ENCODE peak calls at places on chromosomes 6 and 20, in seven cellular contexts. D, J, B, O, U, Q and S are unnamed samples.
A peak's percentile ranks its signal among the peaks of the same experiment; 100 is the strongest.

GRCh38 chr20:58868795-58869194 is 16.3 kb downstream of the GNAS start:
- DNase-seq in U (no peak), D (no peak), Q (peak; percentile 57), J (no peak), O (no peak), B (no peak), S (no peak)

GRCh38 chr6:167930300-167930699 is 67.2 kb upstream of the KIF25 start:
- DNase-seq in Q (no peak), U (no peak), B (no peak), J (no peak), O (no peak), D (no peak), S (no peak)

GRCh38 chr6:83114164-83114563 is 46.7 kb downstream of the DOP1A start:
- DNase-seq in B (no peak), O (no peak), D (no peak), Q (no peak), U (no peak), J (no peak), S (no peak)

GRCh38 chr6:107192739-107193296 is 77.5 kb upstream of the BEND3 start:
- DNase-seq in B (no peak), D (no peak), O (no peak), U (no peak), J (no peak), Q (no peak), S (no peak)

GRCh38 chr20:24896984-24897383 is 52.1 kb upstream of the CST7 start:
- DNase-seq in U (no peak), B (no peak), D (no peak), Q (no peak), J (no peak), O (no peak), S (no peak)

GRCh38 chr6:30493643-30494250 is 4.4 kb downstream of the HLA-E start:
- DNase-seq in O (peak; percentile 83), J (peak; percentile 58), Q (peak; percentile 83), B (peak; percentile 82), U (no peak), D (no peak), S (no peak)

GRCh38 chr6:4370066-4370465 is 234.7 kb upstream of the ECI2 start:
- DNase-seq in Q (no peak), J (no peak), O (no peak), B (no peak), D (no peak), U (no peak), S (no peak)

GRCh38 chr20:63310265-63310971 is 17.4 kb downstream of the COL20A1 start:
- DNase-seq in B (no peak), O (no peak), J (no peak), D (no peak), U (no peak), Q (no peak), S (peak; percentile 78)

GRCh38 chr20:63911171-63911570 is 16.2 kb downstream of the DNAJC5 start:
- DNase-seq in D (no peak), J (no peak), O (no peak), U (no peak), Q (no peak), B (no peak), S (peak; percentile 47)

DNA sequence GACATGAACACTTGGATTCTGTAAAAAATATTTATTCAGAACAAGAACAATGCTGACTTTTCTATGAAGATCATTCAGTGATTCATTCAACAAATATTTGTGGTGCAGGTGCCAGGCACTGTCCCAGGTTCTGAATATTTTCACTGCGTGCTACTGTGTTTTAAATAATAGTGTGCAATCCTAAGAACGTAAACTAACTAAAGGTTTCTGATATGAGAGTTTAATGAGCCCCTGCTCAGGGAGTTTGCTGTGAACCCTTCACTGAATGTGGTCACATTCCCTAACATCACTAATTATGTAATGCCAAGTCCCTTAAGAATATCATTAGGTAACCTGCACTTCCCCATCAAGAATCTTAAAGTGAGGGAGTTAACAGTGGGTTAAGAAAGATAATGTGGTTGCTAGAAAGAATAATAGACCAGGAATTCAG is 1.7 kb upstream of the TMEM170B start:
- DNase-seq in D (no peak), Q (no peak), B (no peak), U (no peak), J (no peak), O (no peak), S (no peak)
- TF ChIP-seq POLR2AphosphoS5 in D (no peak), Q (no peak), B (no peak), U (no peak), J (no peak), O (no peak), S (no peak)

GRCh38 chr6:157269261-157269794 is 54.0 kb downstream of the TMEM242 start:
- DNase-seq in B (no peak), Q (no peak), U (no peak), O (peak; percentile 78), D (no peak), J (peak; percentile 84), S (no peak)
- TF ChIP-seq POLR2AphosphoS5 in B (no peak), Q (no peak), U (no peak), O (peak; percentile 42), D (no peak), J (no peak), S (no peak)

GRCh38 chr20:297925-298754 is 770 bp downstream of the ZCCHC3 start:
- DNase-seq in B (peak; percentile 65), J (peak; percentile 88), Q (peak; percentile 51), U (no peak), D (peak; percentile 61), O (peak; percentile 92), S (peak; percentile 88)

GRCh38 chr20:294602-295001 is 2.8 kb upstream of the ZCCHC3 start:
- DNase-seq in J (no peak), O (no peak), U (no peak), B (no peak), Q (no peak), D (no peak), S (no peak)

GRCh38 chr20:298755-299391 is 1.5 kb downstream of the ZCCHC3 start:
- DNase-seq in J (no peak), Q (no peak), U (no peak), B (no peak), D (no peak), O (no peak), S (no peak)

GRCh38 chr20:295804-296203 is 1.6 kb upstream of the ZCCHC3 start:
- DNase-seq in B (no peak), U (no peak), J (no peak), O (no peak), D (no peak), Q (no peak), S (no peak)

GRCh38 chr20:297098-297924 is at the start of gene ZCCHC3:
- DNase-seq in B (peak; percentile 88), D (peak; percentile 79), J (peak; percentile 93), Q (peak; percentile 97), U (peak; percentile 85), O (peak; percentile 95), S (peak; percentile 90)
- TF ChIP-seq POLR2AphosphoS5 in B (peak; percentile 75), D (peak; percentile 94), J (no peak), Q (peak; percentile 63), U (peak; percentile 59), O (peak; percentile 83), S (peak; percentile 60)

DNA sequence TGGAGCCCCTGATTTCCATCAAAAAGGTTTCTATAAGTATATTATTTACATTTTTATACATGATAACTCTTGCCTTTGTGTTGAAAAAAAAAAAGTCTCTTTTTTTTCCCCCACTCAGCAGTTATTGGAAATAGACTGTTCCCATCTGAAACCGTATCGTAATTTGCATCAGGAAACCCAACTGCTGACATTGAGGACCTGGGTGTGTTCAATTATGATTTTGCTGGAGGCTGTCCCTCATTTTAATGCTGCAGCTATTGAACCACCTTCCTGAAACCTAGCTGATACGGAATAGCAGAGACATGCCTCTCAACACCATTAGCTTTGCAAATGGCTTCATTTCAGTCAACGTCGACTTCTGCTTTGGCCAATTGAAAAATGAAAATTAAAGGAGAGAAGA is 98.9 kb downstream of the ZNF217 start:
- DNase-seq in B (no peak), U (no peak), J (no peak), D (no peak), O (no peak), Q (no peak), S (no peak)
- TF ChIP-seq POLR2AphosphoS5 in B (no peak), U (no peak), J (no peak), D (no peak), O (no peak), Q (no peak), S (no peak)

DNA sequence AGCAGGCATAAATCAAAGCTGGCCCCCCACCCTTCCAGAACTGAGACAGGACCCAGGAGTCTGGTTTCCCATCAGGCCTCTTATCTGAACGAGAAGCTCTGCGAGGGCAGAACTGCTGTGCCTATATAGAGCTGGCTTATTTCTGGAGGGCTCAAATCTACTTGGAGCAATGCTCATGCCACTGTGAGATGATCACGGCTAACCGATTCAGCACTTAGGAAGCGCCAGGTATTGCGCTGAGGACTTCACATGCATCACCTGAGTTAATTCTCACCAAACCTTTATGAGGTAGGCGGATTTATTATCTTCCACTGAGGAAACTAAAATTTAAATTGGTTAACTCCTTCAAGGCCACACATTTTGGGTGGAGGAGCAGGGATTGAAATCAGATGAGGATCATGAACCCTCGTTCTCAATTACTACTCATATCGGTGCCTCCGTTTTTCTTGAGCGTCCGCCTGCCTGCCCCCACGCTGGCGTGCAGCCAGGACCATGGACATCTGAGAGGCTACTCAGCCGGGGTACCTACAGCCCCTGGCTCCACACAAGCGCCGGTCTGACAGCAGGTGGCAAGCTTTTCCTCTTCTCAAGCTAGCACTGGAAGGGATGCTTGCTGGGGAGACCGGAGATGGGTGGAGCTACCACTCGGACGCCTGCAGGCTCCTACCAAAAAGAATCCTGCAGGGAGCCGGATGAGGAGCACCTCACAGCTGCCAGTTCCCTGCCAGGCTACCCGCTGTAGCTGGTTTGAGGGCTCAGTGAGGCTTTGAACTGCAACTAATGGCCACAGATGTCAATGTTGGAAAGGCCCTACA is 1.0 kb upstream of the PCIF1 start:
- DNase-seq in Q (peak; percentile 97), D (peak; percentile 64), U (peak; percentile 59), B (peak; percentile 81), O (peak; percentile 91), J (no peak), S (peak; percentile 85)
- TF ChIP-seq POLR2AphosphoS5 in Q (peak; percentile 22), D (no peak), U (peak; percentile 64), B (peak; percentile 85), O (peak; percentile 44), J (no peak), S (no peak)

DNA sequence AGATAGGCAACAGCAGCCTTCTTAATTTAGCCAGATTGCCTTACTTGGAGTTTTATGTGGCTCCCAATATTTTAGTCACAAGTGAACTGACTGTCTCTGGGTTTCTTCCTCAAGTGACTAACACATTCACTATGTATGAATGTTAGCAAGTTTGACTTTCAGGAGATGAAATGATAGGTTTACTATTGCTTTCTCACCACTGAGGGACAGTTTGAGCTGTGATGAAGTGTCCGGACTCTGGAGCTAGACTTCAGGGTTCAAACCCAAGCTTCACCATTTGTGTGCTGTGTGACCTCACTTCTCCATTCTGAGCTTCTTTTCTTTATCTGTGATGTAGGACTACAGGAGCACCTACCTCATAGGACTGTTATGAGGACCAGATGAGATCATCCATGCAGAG is 8.2 kb downstream of the DHX35 start:
- DNase-seq in J (no peak), U (no peak), Q (no peak), B (no peak), D (no peak), O (no peak), S (no peak)
- TF ChIP-seq POLR2AphosphoS5 in J (no peak), U (no peak), Q (no peak), B (no peak), D (no peak), O (no peak), S (no peak)